ENCODE peak calls at places on chromosomes 11 and 22, in eight cellular contexts. F is cardiac muscle cell, J is GM12878, B is RWPE2, R is MM.1S, X is kidney, A is upper lobe of right lung, H is IMR-90. O is an unnamed sample.

GRCh38 chr11:78564037-78564888 is 10.4 kb downstream of the NARS2 start:
- DNase-seq in X (no peak), B (no peak), H (peak), A (no peak), R (peak), J (peak), F (peak), O (no peak)

GRCh38 chr11:114121744-114122504 is 62.4 kb downstream of the ZBTB16 start:
- DNase-seq in J (no peak), A (no peak), X (no peak), R (no peak), B (no peak), F (no peak), H (no peak), O (no peak)

GRCh38 chr22:32801436-32802290 is at the start of gene TIMP3:
- DNase-seq in B (no peak), A (peak), X (peak), F (peak), R (no peak), H (peak), J (no peak), O (peak)

GRCh38 chr11:75402002-75402773 is 2.9 kb downstream of the RPS3 start:
- DNase-seq in A (no peak), J (no peak), X (no peak), F (no peak), B (no peak), R (peak), H (no peak), O (peak)

GRCh38 chr22:37231406-37232139 is 12.5 kb downstream of the RAC2 start:
- DNase-seq in F (no peak), A (peak), B (no peak), J (no peak), X (no peak), H (no peak), R (no peak), O (peak)

GRCh38 chr11:100815787-100816330 is 128.8 kb downstream of the ARHGAP42 start:
- DNase-seq in A (no peak), F (no peak), H (no peak), X (no peak), R (no peak), B (no peak), J (no peak), O (no peak)

GRCh38 chr11:117443269-117444186 is 115.9 kb downstream of the CEP164 start:
- DNase-seq in H (peak), J (no peak), X (peak), A (peak), F (peak), B (no peak), R (no peak), O (peak)

GRCh38 chr11:72238040-72238450 is 5.9 kb downstream of the PHOX2A start:
- DNase-seq in F (peak), R (peak), B (no peak), H (peak), J (no peak), A (peak), X (no peak), O (peak)

GRCh38 chr11:6321961-6322362 is 1.7 kb upstream of the CAVIN3 start:
- DNase-seq in A (no peak), F (peak), J (no peak), H (peak), X (no peak), B (no peak), R (no peak), O (no peak)

GRCh38 chr11:6320411-6321207 is at the start of gene CAVIN3:
- DNase-seq in F (peak), J (peak), H (peak), R (no peak), A (peak), X (peak), B (peak), O (peak)

GRCh38 chr11:6321356-6321755 is 1.1 kb upstream of the CAVIN3 start:
- DNase-seq in X (no peak), B (no peak), J (no peak), A (no peak), F (no peak), H (no peak), R (no peak), O (no peak)

GRCh38 chr11:6326303-6326702 is 6.0 kb upstream of the CAVIN3 start:
- DNase-seq in X (no peak), J (no peak), R (no peak), A (no peak), F (no peak), H (no peak), B (no peak), O (no peak)

GRCh38 chr11:6323291-6323905 is 3.1 kb upstream of the CAVIN3 start:
- DNase-seq in F (no peak), H (no peak), J (no peak), X (no peak), A (no peak), B (no peak), R (no peak), O (no peak)
- TF ChIP-seq CTCF in F (no peak), H (no peak), J (no peak), X (no peak), A (no peak), B (no peak), R (no peak), O (no peak)

GRCh38 chr11:60370252-60370810 is 8.0 kb upstream of the MS4A7 start:
- DNase-seq in R (no peak), F (no peak), B (no peak), X (no peak), J (no peak), A (no peak), H (no peak), O (no peak)
- H3K27ac ChIP-seq in R (no peak), F (no peak), B (no peak), X (no peak), J (no peak), A (no peak), H (no peak), O (no peak)

GRCh38 chr11:132140056-132140455 is 769.6 kb downstream of the NTM start:
- DNase-seq in B (no peak), R (no peak), X (no peak), J (no peak), A (no peak), F (no peak), H (no peak), O (no peak)
- TF ChIP-seq CTCF in B (no peak), R (no peak), X (no peak), J (no peak), A (no peak), F (no peak), H (no peak), O (no peak)

DNA sequence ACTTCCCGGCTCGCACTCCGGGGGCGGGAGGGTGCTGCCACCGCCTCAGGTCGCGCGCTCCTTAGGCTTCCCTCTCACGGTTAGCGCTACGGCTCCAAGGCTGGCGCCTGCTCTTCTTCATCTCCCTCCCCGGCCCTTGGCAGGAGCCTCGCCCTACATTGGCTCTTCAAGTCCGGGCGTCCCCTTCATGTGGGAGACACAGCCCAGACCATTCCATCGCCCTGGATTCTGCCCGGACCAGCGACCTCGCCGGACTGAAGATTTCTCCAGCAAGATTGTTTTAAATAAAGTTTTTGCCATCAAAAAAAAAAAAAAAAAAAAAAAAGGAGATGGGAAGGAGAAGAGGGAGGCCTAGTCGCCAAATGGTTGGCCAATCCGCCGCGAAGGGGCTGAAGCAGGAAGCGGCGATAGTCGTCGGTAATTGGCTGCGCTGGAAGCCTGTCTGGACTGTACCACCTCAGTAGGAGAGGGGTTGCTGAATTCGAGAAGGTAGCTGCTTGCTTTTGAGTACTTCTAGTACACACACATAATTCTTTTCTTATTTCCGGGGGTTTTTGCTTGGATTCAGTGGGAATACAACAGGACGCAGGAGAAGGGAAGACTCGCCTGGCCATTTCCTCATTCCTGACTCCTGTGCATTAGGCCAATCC is 724 bp upstream of the ZDHHC5 start:
- DNase-seq in R (peak), A (peak), H (peak), F (peak), B (peak), X (peak), J (no peak), O (peak)
- H3K27ac ChIP-seq in R (peak), A (peak), H (peak), F (peak), B (peak), X (peak), J (peak), O (peak)

DNA sequence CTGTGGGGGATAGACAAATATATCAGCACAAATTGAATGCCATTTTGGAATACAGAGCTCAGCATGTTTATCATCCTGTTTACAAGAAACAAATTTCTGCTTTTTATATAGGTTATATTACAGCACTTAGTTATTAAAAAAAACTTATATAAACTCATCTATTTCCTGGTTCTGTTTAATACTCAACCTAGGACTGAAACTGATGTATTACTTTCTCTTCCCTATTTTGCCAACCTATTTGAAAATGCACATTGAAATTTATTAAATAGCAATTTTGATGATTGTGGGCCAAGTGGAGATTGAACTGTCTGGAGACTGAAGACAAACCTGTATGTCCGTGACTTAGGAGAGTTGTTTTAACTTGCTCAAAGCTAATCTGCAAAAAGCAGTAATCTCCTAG is 288.3 kb upstream of the ANO3 start:
- DNase-seq in A (no peak), R (peak), F (no peak), B (no peak), H (no peak), J (no peak), X (no peak), O (no peak)
- TF ChIP-seq CTCF in A (no peak), R (no peak), F (no peak), B (no peak), H (no peak), J (no peak), X (no peak), O (no peak)

DNA sequence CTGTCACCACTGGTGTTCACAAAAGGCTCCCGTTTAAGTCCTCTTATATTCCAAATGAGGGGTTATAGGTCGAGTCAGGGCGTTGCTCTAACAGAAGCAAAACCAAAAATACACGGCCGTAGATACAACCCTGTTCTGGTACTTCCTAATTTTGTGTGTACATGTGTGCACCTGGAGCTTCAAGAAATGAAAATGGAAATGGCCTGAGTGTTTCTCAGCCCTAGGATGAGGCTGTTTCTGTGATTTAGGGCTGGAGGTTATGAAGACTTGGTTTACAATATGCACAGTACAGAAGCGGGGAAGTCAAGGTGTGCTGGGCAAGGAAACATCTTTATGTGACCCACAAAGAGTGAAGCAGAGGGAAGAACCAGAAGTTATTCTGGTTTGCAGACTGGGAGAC is 110.4 kb upstream of the OR4B1 start:
- DNase-seq in X (no peak), F (no peak), A (no peak), J (no peak), R (peak), B (no peak), H (no peak), O (no peak)
- H3K27ac ChIP-seq in X (no peak), F (no peak), A (no peak), J (peak), R (peak), B (no peak), H (no peak), O (peak)